ENCODE peak calls at places on chromosomes 16 and 17, in five cellular contexts. L is RWPE2, I is tibial artery, O is GM23248, K is IMR-90. M is an unnamed sample.

GRCh38 chr16:2388875-2389433 is 40.3 kb upstream of the CCNF start:
- DNase-seq in L (no peak), I (no peak), O (peak; percentile 73), K (peak; percentile 82), M (no peak)

GRCh38 chr17:45951941-45952340 is 47.1 kb upstream of the STH start:
- DNase-seq in L (no peak), I (no peak), O (no peak), K (no peak), M (no peak)

GRCh38 chr17:68143425-68143824 is 104.4 kb upstream of the AMZ2 start:
- DNase-seq in L (no peak), I (no peak), O (no peak), K (no peak), M (no peak)

GRCh38 chr17:66963521-66964082 is 905 bp upstream of the CACNG4 start:
- DNase-seq in L (no peak), I (no peak), O (no peak), K (no peak), M (no peak)

GRCh38 chr16:65343556-65343955 is 221.7 kb upstream of the CDH11 start:
- DNase-seq in L (no peak), I (no peak), O (no peak), K (no peak), M (no peak)

GRCh38 chr16:72862090-72862489 is 185.8 kb downstream of the ZFHX3 start:
- DNase-seq in L (no peak), I (no peak), O (no peak), K (no peak), M (no peak)

GRCh38 chr17:73643012-73643845 is 1.0 kb downstream of the SDK2 start:
- DNase-seq in L (no peak), I (no peak), O (peak; percentile 26), K (no peak), M (no peak)

GRCh38 chr16:12339686-12340085 is 363.2 kb downstream of the SNX29 start:
- DNase-seq in L (no peak), I (no peak), O (peak; percentile 79), K (peak; percentile 65), M (no peak)

GRCh38 chr17:31739300-31739699 is 119.7 kb downstream of the COPRS start:
- DNase-seq in L (no peak), I (no peak), O (peak; percentile 93), K (peak; percentile 91), M (no peak)

GRCh38 chr17:55770220-55770870 is 19.5 kb downstream of the PCTP start:
- DNase-seq in L (no peak), I (no peak), O (peak; percentile 87), K (peak; percentile 72), M (no peak)

GRCh38 chr17:44848961-44849489 is 1.3 kb downstream of the HIGD1B start:
- DNase-seq in L (no peak), I (no peak), O (no peak), K (no peak), M (no peak)

GRCh38 chr17:74579910-74580309 is 12.2 kb downstream of the CD300LD start:
- DNase-seq in L (no peak), I (no peak), O (no peak), K (no peak), M (no peak)

GRCh38 chr16:30649725-30650368 is 913 bp upstream of the PRR14 start:
- DNase-seq in L (no peak), I (peak; percentile 44), O (no peak), K (no peak), M (no peak)

GRCh38 chr17:1294157-1294717 is 14.8 kb downstream of the TRARG1 start:
- DNase-seq in L (no peak), I (no peak), O (no peak), K (no peak), M (no peak)

GRCh38 chr17:17119533-17119932 is 77.3 kb downstream of the MPRIP start:
- DNase-seq in L (no peak), I (no peak), O (peak; percentile 74), K (peak; percentile 86), M (no peak)

GRCh38 chr17:35312790-35313711 is 60.4 kb downstream of the SLFN11 start:
- DNase-seq in L (no peak), I (peak; percentile 31), O (peak; percentile 77), K (peak; percentile 73), M (peak; percentile 40)

GRCh38 chr17:929547-929946 is 50.0 kb downstream of the NXN start:
- DNase-seq in L (no peak), I (no peak), O (no peak), K (no peak), M (no peak)

GRCh38 chr16:50711862-50712567 is 18.6 kb downstream of the NOD2 start:
- DNase-seq in L (no peak), I (no peak), O (no peak), K (no peak), M (no peak)

GRCh38 chr17:75927286-75927922 is 13.4 kb downstream of the FBF1 start:
- DNase-seq in L (no peak), I (no peak), O (peak; percentile 38), K (no peak), M (no peak)

GRCh38 chr17:17491031-17491471 is 5.1 kb downstream of the RASD1 start:
- DNase-seq in L (no peak), I (no peak), O (no peak), K (no peak), M (no peak)

GRCh38 chr17:46774108-46774737 is 44.3 kb downstream of the WNT3 start:
- DNase-seq in L (no peak), I (no peak), O (peak; percentile 29), K (no peak), M (no peak)

GRCh38 chr16:81366316-81366932 is 51.7 kb downstream of the GAN start:
- DNase-seq in L (no peak), I (no peak), O (peak; percentile 70), K (peak; percentile 59), M (no peak)

GRCh38 chr16:28985206-28985605 is 354 bp downstream of the LAT start:
- DNase-seq in L (no peak), I (no peak), O (no peak), K (no peak), M (no peak)

GRCh38 chr16:12677472-12677871 is 126.2 kb downstream of the CPPED1 start:
- DNase-seq in L (no peak), I (no peak), O (no peak), K (no peak), M (no peak)

GRCh38 chr16:57026778-57027062 is 37.4 kb downstream of the NLRC5 start:
- DNase-seq in L (no peak), I (no peak), O (no peak), K (no peak), M (no peak)

GRCh38 chr16:89409161-89409711 is 81.1 kb downstream of the ANKRD11 start:
- DNase-seq in L (no peak), I (no peak), O (peak; percentile 77), K (peak; percentile 71), M (no peak)

GRCh38 chr16:71542377-71542776 is 16.2 kb downstream of the CHST4 start:
- DNase-seq in L (no peak), I (peak; percentile 46), O (peak; percentile 70), K (peak; percentile 6), M (no peak)

GRCh38 chr17:37344519-37344918 is 31.3 kb upstream of the C17orf78 start:
- DNase-seq in L (no peak), I (no peak), O (peak; percentile 1), K (no peak), M (no peak)

GRCh38 chr16:58466396-58466795 is 33.5 kb upstream of the NDRG4 start:
- DNase-seq in L (no peak), I (no peak), O (no peak), K (no peak), M (no peak)

GRCh38 chr17:62713096-62713870 is 85.8 kb downstream of the MRC2 start:
- DNase-seq in L (peak; percentile 15), I (no peak), O (no peak), K (no peak), M (peak; percentile 1)

GRCh38 chr17:238071-238963 is 56.9 kb upstream of the DOC2B start:
- DNase-seq in L (peak; percentile 54), I (peak; percentile 5), O (no peak), K (no peak), M (peak; percentile 6)

GRCh38 chr16:85891033-85891775 is 7.8 kb upstream of the IRF8 start:
- DNase-seq in L (no peak), I (no peak), O (peak; percentile 37), K (peak; percentile 19), M (no peak)

GRCh38 chr17:21379080-21379711 is 3.0 kb downstream of the KCNJ12 start:
- DNase-seq in L (no peak), I (no peak), O (no peak), K (no peak), M (no peak)
- H3K4me1 ChIP-seq in L (no peaks in the 10 kb centered on the region), I (no peaks in the 10 kb centered on the region), O (peaks cover 8% of the 10 kb centered on the region), K (peaks cover 4% of the 10 kb centered on the region), M (peaks cover 2% of the 10 kb centered on the region)

GRCh38 chr16:54511181-54511731 is 224.7 kb upstream of the IRX3 start:
- DNase-seq in L (no peak), I (no peak), O (peak; percentile 69), K (no peak), M (no peak)

GRCh38 chr16:54510619-54511018 is 224.0 kb upstream of the IRX3 start:
- DNase-seq in L (no peak), I (no peak), O (no peak), K (no peak), M (no peak)

GRCh38 chr16:54507091-54507490 is 220.5 kb upstream of the IRX3 start:
- DNase-seq in L (no peak), I (no peak), O (no peak), K (no peak), M (no peak)

GRCh38 chr16:54506691-54507090 is 220.1 kb upstream of the IRX3 start:
- DNase-seq in L (no peak), I (no peak), O (no peak), K (no peak), M (no peak)

DNA sequence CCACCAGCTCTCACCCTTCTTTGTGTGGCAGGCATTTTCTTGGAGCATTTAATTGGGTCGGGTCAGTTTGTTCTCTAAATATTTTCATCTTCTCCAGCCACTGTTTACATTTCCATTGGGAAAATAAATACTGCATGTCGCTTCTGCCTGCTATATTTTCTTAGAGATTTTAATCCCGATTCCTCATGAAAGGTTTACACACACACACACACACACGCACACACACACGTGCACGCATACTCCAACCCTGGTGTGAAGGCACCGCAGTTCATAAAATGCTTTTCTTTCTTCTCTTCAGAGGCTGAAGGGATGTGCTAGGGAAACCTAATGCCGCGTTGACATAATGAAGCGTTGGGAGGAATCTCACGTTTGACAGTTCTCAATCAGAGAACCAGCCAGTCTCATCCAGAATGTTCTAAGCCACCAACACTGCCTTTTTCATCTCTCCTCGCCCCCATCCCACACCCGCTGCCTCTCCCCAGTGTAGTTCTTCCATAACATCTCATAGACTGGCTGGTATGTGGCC is 222.9 kb upstream of the IRX3 start:
- DNase-seq in L (no peak), I (no peak), O (no peak), K (no peak), M (no peak)
- H3K4me1 ChIP-seq in L (no peaks in the 10 kb centered on the region), I (no peaks in the 10 kb centered on the region), O (peaks cover 13% of the 10 kb centered on the region), K (no peaks in the 10 kb centered on the region), M (peaks cover 5% of the 10 kb centered on the region)

DNA sequence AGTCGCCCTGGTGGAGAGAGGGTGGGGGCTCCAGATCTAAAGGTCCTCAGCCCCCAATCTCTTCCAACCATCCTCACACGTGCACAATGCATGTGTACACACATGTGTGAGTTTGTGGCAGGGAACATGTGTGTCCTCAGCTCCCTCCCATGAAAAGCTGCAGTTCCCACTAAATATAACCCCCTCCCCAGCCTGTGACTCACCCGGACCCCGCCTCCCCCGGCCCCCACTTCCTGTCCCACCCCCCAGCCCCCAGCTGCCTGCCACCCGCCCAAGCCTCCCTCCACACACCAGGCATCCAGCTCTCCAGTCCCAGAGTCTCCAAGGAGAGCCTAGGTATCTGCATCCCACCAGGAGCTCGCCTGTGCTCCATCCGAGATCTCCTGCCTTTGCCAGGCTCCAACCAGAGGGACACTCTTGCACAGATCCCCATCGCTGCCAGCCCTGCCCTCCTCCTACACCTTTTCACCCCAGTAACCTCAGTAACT is 3.9 kb downstream of the DLG4 start:
- DNase-seq in L (no peak), I (no peak), O (peak; percentile 55), K (peak; percentile 14), M (peak; percentile 53)
- H3K4me1 ChIP-seq in L (peaks cover 5% of the 10 kb centered on the region), I (no peaks in the 10 kb centered on the region), O (peaks cover 34% of the 10 kb centered on the region), K (peaks cover 21% of the 10 kb centered on the region), M (peaks cover 20% of the 10 kb centered on the region)

GRCh38 chr16:11173426-11173825 is 82.6 kb downstream of the SOCS1 start:
- DNase-seq in L (no peak), I (no peak), O (no peak), K (no peak), M (no peak)
- H3K4me1 ChIP-seq in L (no peaks in the 10 kb centered on the region), I (no peaks in the 10 kb centered on the region), O (no peaks in the 10 kb centered on the region), K (peaks cover 3% of the 10 kb centered on the region), M (peaks cover 2% of the 10 kb centered on the region)

M was measured in ovary.